ENCODE peak calls at places on chromosomes 3 and 15, in ten cellular contexts. One of them, this sample, is unnamed. For H3K27me3, the result is how much of the 10 kb centered on the place peaks cover.

GRCh38 chr3:23743141-23743784 is 62.5 kb upstream of the UBE2E1 start:
- DNase-seq in iPS DF 6.9: no peak
- DNase-seq in adipocyte: no peak
- DNase-seq in heart left ventricle: no peak
- DNase-seq in IMR-90: no peak
- DNase-seq in upper lobe of left lung: peak
- DNase-seq in heart right ventricle: no peak
- DNase-seq in colonic mucosa: no peak
- DNase-seq in fibroblast of lung: no peak
- DNase-seq in tibial nerve: no peak
- DNase-seq in this sample: no peak

GRCh38 chr15:78619022-78619950 is 1.5 kb downstream of the CHRNA3 start:
- DNase-seq in iPS DF 6.9: no peak
- DNase-seq in adipocyte: no peak
- DNase-seq in heart left ventricle: no peak
- DNase-seq in IMR-90: no peak
- DNase-seq in upper lobe of left lung: peak
- DNase-seq in heart right ventricle: no peak
- DNase-seq in colonic mucosa: no peak
- DNase-seq in fibroblast of lung: no peak
- DNase-seq in tibial nerve: no peak
- DNase-seq in this sample: no peak

GRCh38 chr3:76222115-76222652 is 436.8 kb upstream of the ZNF717 start:
- DNase-seq in iPS DF 6.9: no peak
- DNase-seq in adipocyte: peak
- DNase-seq in heart left ventricle: no peak
- DNase-seq in IMR-90: no peak
- DNase-seq in upper lobe of left lung: no peak
- DNase-seq in heart right ventricle: no peak
- DNase-seq in colonic mucosa: no peak
- DNase-seq in fibroblast of lung: no peak
- DNase-seq in tibial nerve: no peak
- DNase-seq in this sample: peak

GRCh38 chr3:148269816-148270215 is 427.9 kb upstream of the AGTR1 start:
- DNase-seq in iPS DF 6.9: no peak
- DNase-seq in adipocyte: no peak
- DNase-seq in heart left ventricle: no peak
- DNase-seq in IMR-90: peak
- DNase-seq in upper lobe of left lung: no peak
- DNase-seq in heart right ventricle: no peak
- DNase-seq in colonic mucosa: no peak
- DNase-seq in fibroblast of lung: peak
- DNase-seq in tibial nerve: no peak
- DNase-seq in this sample: no peak

GRCh38 chr3:71051893-71052687 is 531.4 kb downstream of the FOXP1 start:
- DNase-seq in iPS DF 6.9: no peak
- DNase-seq in adipocyte: peak
- DNase-seq in heart left ventricle: no peak
- DNase-seq in IMR-90: peak
- DNase-seq in upper lobe of left lung: no peak
- DNase-seq in heart right ventricle: no peak
- DNase-seq in colonic mucosa: no peak
- DNase-seq in fibroblast of lung: no peak
- DNase-seq in tibial nerve: no peak
- DNase-seq in this sample: no peak

GRCh38 chr15:70833897-70834765 is 19.8 kb downstream of the LARP6 start:
- DNase-seq in iPS DF 6.9: no peak
- DNase-seq in adipocyte: peak
- DNase-seq in heart left ventricle: no peak
- DNase-seq in IMR-90: peak
- DNase-seq in upper lobe of left lung: no peak
- DNase-seq in heart right ventricle: no peak
- DNase-seq in colonic mucosa: no peak
- DNase-seq in fibroblast of lung: peak
- DNase-seq in tibial nerve: no peak
- DNase-seq in this sample: peak

GRCh38 chr3:122461834-122462233 is 46.0 kb upstream of the WDR5B start:
- DNase-seq in iPS DF 6.9: no peak
- DNase-seq in adipocyte: no peak
- DNase-seq in heart left ventricle: no peak
- DNase-seq in IMR-90: no peak
- DNase-seq in upper lobe of left lung: no peak
- DNase-seq in heart right ventricle: no peak
- DNase-seq in colonic mucosa: no peak
- DNase-seq in fibroblast of lung: no peak
- DNase-seq in tibial nerve: no peak
- DNase-seq in this sample: no peak

GRCh38 chr3:83065861-83066260 is 1304.4 kb upstream of the GBE1 start:
- DNase-seq in iPS DF 6.9: no peak
- DNase-seq in adipocyte: no peak
- DNase-seq in heart left ventricle: no peak
- DNase-seq in IMR-90: no peak
- DNase-seq in upper lobe of left lung: no peak
- DNase-seq in heart right ventricle: no peak
- DNase-seq in colonic mucosa: no peak
- DNase-seq in fibroblast of lung: peak
- DNase-seq in tibial nerve: no peak
- DNase-seq in this sample: no peak

GRCh38 chr3:55897573-55898224 is 410.6 kb upstream of the WNT5A start:
- DNase-seq in iPS DF 6.9: no peak
- DNase-seq in adipocyte: peak
- DNase-seq in heart left ventricle: no peak
- DNase-seq in IMR-90: peak
- DNase-seq in upper lobe of left lung: no peak
- DNase-seq in heart right ventricle: no peak
- DNase-seq in colonic mucosa: peak
- DNase-seq in fibroblast of lung: peak
- DNase-seq in tibial nerve: no peak
- DNase-seq in this sample: peak

GRCh38 chr15:58332676-58333400 is 99.0 kb upstream of the LIPC start:
- DNase-seq in iPS DF 6.9: no peak
- DNase-seq in adipocyte: peak
- DNase-seq in heart left ventricle: no peak
- DNase-seq in IMR-90: peak
- DNase-seq in upper lobe of left lung: no peak
- DNase-seq in heart right ventricle: no peak
- DNase-seq in colonic mucosa: no peak
- DNase-seq in fibroblast of lung: peak
- DNase-seq in tibial nerve: no peak
- DNase-seq in this sample: peak

GRCh38 chr3:30707825-30708224 is 101.4 kb downstream of the TGFBR2 start:
- DNase-seq in iPS DF 6.9: no peak
- DNase-seq in adipocyte: no peak
- DNase-seq in heart left ventricle: no peak
- DNase-seq in IMR-90: no peak
- DNase-seq in upper lobe of left lung: no peak
- DNase-seq in heart right ventricle: no peak
- DNase-seq in colonic mucosa: no peak
- DNase-seq in fibroblast of lung: no peak
- DNase-seq in tibial nerve: no peak
- DNase-seq in this sample: no peak

GRCh38 chr3:159852821-159853505 is 135.7 kb upstream of the IL12A start:
- DNase-seq in iPS DF 6.9: no peak
- DNase-seq in adipocyte: peak
- DNase-seq in heart left ventricle: peak
- DNase-seq in IMR-90: peak
- DNase-seq in upper lobe of left lung: peak
- DNase-seq in heart right ventricle: peak
- DNase-seq in colonic mucosa: no peak
- DNase-seq in fibroblast of lung: peak
- DNase-seq in tibial nerve: peak
- DNase-seq in this sample: peak

GRCh38 chr15:93929375-93930094 is 301.8 kb upstream of the MCTP2 start:
- DNase-seq in iPS DF 6.9: no peak
- DNase-seq in adipocyte: peak
- DNase-seq in heart left ventricle: peak
- DNase-seq in IMR-90: peak
- DNase-seq in upper lobe of left lung: no peak
- DNase-seq in heart right ventricle: no peak
- DNase-seq in colonic mucosa: peak
- DNase-seq in fibroblast of lung: peak
- DNase-seq in tibial nerve: peak
- DNase-seq in this sample: peak

GRCh38 chr3:197891-198491 is 1.4 kb downstream of the CHL1 start:
- DNase-seq in iPS DF 6.9: no peak
- DNase-seq in adipocyte: no peak
- DNase-seq in heart left ventricle: no peak
- DNase-seq in IMR-90: no peak
- DNase-seq in upper lobe of left lung: no peak
- DNase-seq in heart right ventricle: no peak
- DNase-seq in colonic mucosa: no peak
- DNase-seq in fibroblast of lung: no peak
- DNase-seq in tibial nerve: no peak
- DNase-seq in this sample: no peak
- H3K4me3 ChIP-seq in iPS DF 6.9: no peak
- H3K4me3 ChIP-seq in adipocyte: peak
- H3K4me3 ChIP-seq in heart left ventricle: peak
- H3K4me3 ChIP-seq in IMR-90: peak
- H3K4me3 ChIP-seq in upper lobe of left lung: no peak
- H3K4me3 ChIP-seq in heart right ventricle: peak
- H3K4me3 ChIP-seq in colonic mucosa: peak
- H3K4me3 ChIP-seq in fibroblast of lung: no peak
- H3K4me3 ChIP-seq in tibial nerve: peak
- H3K4me3 ChIP-seq in this sample: peak

DNA sequence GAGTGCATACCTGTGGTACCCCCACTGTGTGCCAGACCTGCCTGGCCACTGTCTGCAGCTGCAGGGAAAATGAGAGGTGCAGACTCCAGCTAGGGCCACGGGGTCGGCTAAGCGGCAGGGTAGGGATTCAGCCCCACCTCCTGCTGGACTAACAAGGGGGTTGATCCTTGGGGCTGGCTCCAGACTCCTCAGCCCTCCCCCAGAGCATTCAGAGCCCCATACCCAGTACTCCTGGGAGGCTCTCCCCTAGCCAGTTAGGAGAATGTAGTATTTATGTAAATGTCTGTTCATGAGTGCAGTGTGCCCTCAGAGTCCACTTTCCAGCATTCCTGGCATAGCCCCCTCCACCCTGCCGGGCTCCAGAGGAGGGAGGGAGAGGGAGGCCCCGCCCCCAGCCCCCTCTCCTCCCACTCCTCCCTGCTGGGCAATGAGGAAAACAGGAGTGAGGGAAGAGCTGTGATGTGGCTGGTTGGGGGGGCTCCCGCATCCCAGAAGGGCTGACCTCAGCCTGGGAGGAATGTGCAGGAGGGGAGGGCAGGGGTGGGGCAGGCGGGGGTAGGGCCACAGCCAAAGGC is 4.5 kb upstream of the SEMA3B start:
- DNase-seq in iPS DF 6.9: no peak
- DNase-seq in adipocyte: peak
- DNase-seq in heart left ventricle: peak
- DNase-seq in IMR-90: peak
- DNase-seq in upper lobe of left lung: peak
- DNase-seq in heart right ventricle: peak
- DNase-seq in colonic mucosa: peak
- DNase-seq in fibroblast of lung: peak
- DNase-seq in tibial nerve: peak
- DNase-seq in this sample: peak
- H3K27me3 ChIP-seq in iPS DF 6.9: under half
- H3K27me3 ChIP-seq in adipocyte: under half
- H3K27me3 ChIP-seq in heart left ventricle: under half
- H3K27me3 ChIP-seq in IMR-90: under half
- H3K27me3 ChIP-seq in upper lobe of left lung: under half
- H3K27me3 ChIP-seq in heart right ventricle: under half
- H3K27me3 ChIP-seq in colonic mucosa: under half
- H3K27me3 ChIP-seq in fibroblast of lung: under half
- H3K27me3 ChIP-seq in tibial nerve: under half
- H3K27me3 ChIP-seq in this sample: under half

GRCh38 chr3:8931342-8931741 is 31.9 kb downstream of the RAD18 start:
- DNase-seq in iPS DF 6.9: no peak
- DNase-seq in adipocyte: no peak
- DNase-seq in heart left ventricle: no peak
- DNase-seq in IMR-90: no peak
- DNase-seq in upper lobe of left lung: no peak
- DNase-seq in heart right ventricle: no peak
- DNase-seq in colonic mucosa: no peak
- DNase-seq in fibroblast of lung: no peak
- DNase-seq in tibial nerve: no peak
- DNase-seq in this sample: no peak
- H3K4me3 ChIP-seq in iPS DF 6.9: no peak
- H3K4me3 ChIP-seq in adipocyte: no peak
- H3K4me3 ChIP-seq in heart left ventricle: no peak
- H3K4me3 ChIP-seq in IMR-90: no peak
- H3K4me3 ChIP-seq in upper lobe of left lung: no peak
- H3K4me3 ChIP-seq in heart right ventricle: no peak
- H3K4me3 ChIP-seq in colonic mucosa: no peak
- H3K4me3 ChIP-seq in fibroblast of lung: no peak
- H3K4me3 ChIP-seq in tibial nerve: no peak
- H3K4me3 ChIP-seq in this sample: no peak

GRCh38 chr15:67219288-67219687 is 35.2 kb downstream of the AAGAB start:
- DNase-seq in iPS DF 6.9: no peak
- DNase-seq in adipocyte: no peak
- DNase-seq in heart left ventricle: no peak
- DNase-seq in IMR-90: no peak
- DNase-seq in upper lobe of left lung: no peak
- DNase-seq in heart right ventricle: no peak
- DNase-seq in colonic mucosa: no peak
- DNase-seq in fibroblast of lung: no peak
- DNase-seq in tibial nerve: no peak
- DNase-seq in this sample: no peak

GRCh38 chr15:67228286-67228685 is 26.2 kb downstream of the AAGAB start:
- DNase-seq in iPS DF 6.9: no peak
- DNase-seq in adipocyte: no peak
- DNase-seq in heart left ventricle: no peak
- DNase-seq in IMR-90: no peak
- DNase-seq in upper lobe of left lung: no peak
- DNase-seq in heart right ventricle: no peak
- DNase-seq in colonic mucosa: no peak
- DNase-seq in fibroblast of lung: no peak
- DNase-seq in tibial nerve: no peak
- DNase-seq in this sample: no peak

GRCh38 chr15:67227431-67227830 is 27.0 kb downstream of the AAGAB start:
- DNase-seq in iPS DF 6.9: no peak
- DNase-seq in adipocyte: no peak
- DNase-seq in heart left ventricle: no peak
- DNase-seq in IMR-90: no peak
- DNase-seq in upper lobe of left lung: no peak
- DNase-seq in heart right ventricle: no peak
- DNase-seq in colonic mucosa: no peak
- DNase-seq in fibroblast of lung: no peak
- DNase-seq in tibial nerve: no peak
- DNase-seq in this sample: no peak

GRCh38 chr15:67225336-67225735 is 29.1 kb downstream of the AAGAB start:
- DNase-seq in iPS DF 6.9: no peak
- DNase-seq in adipocyte: peak
- DNase-seq in heart left ventricle: no peak
- DNase-seq in IMR-90: peak
- DNase-seq in upper lobe of left lung: no peak
- DNase-seq in heart right ventricle: no peak
- DNase-seq in colonic mucosa: no peak
- DNase-seq in fibroblast of lung: peak
- DNase-seq in tibial nerve: no peak
- DNase-seq in this sample: peak

DNA sequence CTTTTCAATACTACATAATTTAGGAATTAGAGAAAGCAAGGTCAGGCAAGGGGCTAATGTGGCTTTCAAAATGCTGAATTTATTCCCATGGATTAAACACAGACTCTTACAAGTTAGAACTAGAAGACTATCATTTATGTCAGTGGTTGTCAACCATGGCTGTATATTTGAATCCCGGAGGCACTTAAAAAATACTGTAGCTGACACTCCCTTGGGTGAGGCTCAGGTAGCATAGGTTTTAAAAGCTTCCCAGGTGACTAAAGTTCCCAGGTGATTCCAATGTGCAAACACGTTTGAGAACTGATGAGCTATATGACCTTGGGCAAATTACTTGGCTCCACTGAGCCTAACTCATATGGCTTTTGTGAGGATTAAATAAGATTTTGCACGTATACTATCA is 29.6 kb downstream of the AAGAB start:
- DNase-seq in iPS DF 6.9: no peak
- DNase-seq in adipocyte: no peak
- DNase-seq in heart left ventricle: no peak
- DNase-seq in IMR-90: no peak
- DNase-seq in upper lobe of left lung: no peak
- DNase-seq in heart right ventricle: no peak
- DNase-seq in colonic mucosa: peak
- DNase-seq in fibroblast of lung: no peak
- DNase-seq in tibial nerve: no peak
- DNase-seq in this sample: peak
- H3K27me3 ChIP-seq in iPS DF 6.9: under half
- H3K27me3 ChIP-seq in adipocyte: under half
- H3K27me3 ChIP-seq in heart left ventricle: under half
- H3K27me3 ChIP-seq in IMR-90: under half
- H3K27me3 ChIP-seq in upper lobe of left lung: under half
- H3K27me3 ChIP-seq in heart right ventricle: under half
- H3K27me3 ChIP-seq in colonic mucosa: under half
- H3K27me3 ChIP-seq in fibroblast of lung: under half
- H3K27me3 ChIP-seq in tibial nerve: under half
- H3K27me3 ChIP-seq in this sample: under half

This sample was measured in bronchial epithelial cell.